ENCODE peak calls at places on chromosomes 7 and 10, in seven cellular contexts. Z is right atrium auricular region, X is cardiac muscle cell, Q is tibial nerve, F is fibroblast of lung, V is hepatocyte, U is HCT116. N is an unnamed sample.

GRCh38 chr10:112429147-112429546 is 17.6 kb downstream of the ZDHHC6 start:
- DNase-seq in Q (no peak), V (no peak), Z (no peak), F (no peak), X (no peak), U (no peak), N (no peak)

GRCh38 chr7:79612027-79612426 is 158.6 kb upstream of the MAGI2 start:
- DNase-seq in X (no peak), V (no peak), Q (no peak), U (no peak), Z (no peak), F (no peak), N (no peak)

GRCh38 chr7:118777308-118777707 is 552.8 kb downstream of the ANKRD7 start:
- DNase-seq in Z (no peak), V (no peak), F (no peak), Q (no peak), X (no peak), U (no peak), N (no peak)

GRCh38 chr10:7861509-7862120 is 43.3 kb downstream of the TAF3 start:
- DNase-seq in U (no peak), Q (no peak), F (peak), V (no peak), Z (no peak), X (no peak), N (no peak)

GRCh38 chr10:30502266-30503058 is 68.5 kb downstream of the MAP3K8 start:
- DNase-seq in U (no peak), Z (no peak), X (no peak), V (no peak), Q (no peak), F (peak), N (no peak)

GRCh38 chr7:727104-727805 is at the start of gene PRKAR1B:
- DNase-seq in F (no peak), Q (no peak), V (peak), X (no peak), U (no peak), Z (no peak), N (no peak)

GRCh38 chr7:69659964-69660363 is 61.7 kb downstream of the AUTS2 start:
- DNase-seq in F (no peak), U (no peak), V (no peak), X (no peak), Q (no peak), Z (no peak), N (no peak)

GRCh38 chr7:112162161-112163020 is 43.8 kb downstream of the DOCK4 start:
- DNase-seq in Z (peak), X (peak), U (no peak), V (peak), Q (no peak), F (peak), N (peak)

GRCh38 chr10:71974489-71975011 is 10.4 kb downstream of the CHST3 start:
- DNase-seq in X (no peak), Q (no peak), U (peak), Z (no peak), F (peak), V (no peak), N (peak)

GRCh38 chr7:140653319-140654108 is 12.9 kb upstream of the DENND2A start:
- DNase-seq in Q (no peak), Z (no peak), V (peak), X (peak), U (peak), F (peak), N (peak)

DNA sequence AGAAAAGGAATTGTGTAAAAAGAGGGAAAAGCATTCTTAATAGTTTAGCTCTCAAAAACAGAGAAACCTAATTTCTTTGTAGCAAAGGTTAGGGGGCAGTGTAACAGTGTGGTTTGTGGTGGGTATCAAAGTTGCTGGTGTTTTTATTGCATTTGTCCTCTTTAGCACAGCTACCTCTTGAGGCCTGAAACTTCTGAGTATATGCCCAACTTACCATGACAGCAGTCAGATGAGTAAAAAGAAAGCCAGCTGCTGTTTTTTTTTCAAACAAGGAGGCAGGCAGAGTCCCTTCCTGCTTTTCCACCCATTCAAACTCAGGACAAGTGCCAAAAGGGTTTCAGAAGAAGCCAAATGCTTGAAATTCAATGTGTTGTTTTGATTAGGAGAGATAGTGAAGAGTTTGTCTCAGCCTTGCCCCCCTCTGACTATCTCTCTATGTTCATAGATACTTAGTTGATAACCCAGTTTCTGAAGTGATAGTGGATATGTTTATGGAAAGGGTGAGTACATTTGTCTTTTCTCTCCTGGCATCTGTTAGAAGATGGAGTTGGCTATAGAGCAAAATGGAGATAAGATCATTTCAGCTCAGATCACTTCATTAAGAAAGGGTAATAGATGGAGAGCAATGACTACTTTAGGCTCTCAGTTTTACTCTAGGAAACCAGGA is 23.1 kb downstream of the GBF1 start:
- DNase-seq in F (peak), V (no peak), X (no peak), Z (no peak), Q (no peak), U (no peak), N (no peak)
- TF ChIP-seq CTCF in F (peak), V (no peak), X (no peak), Z (no peak), Q (no peak), U (no peak), N (no peak)

GRCh38 chr10:32948451-32948850 is 9.6 kb downstream of the ITGB1 start:
- DNase-seq in Q (no peak), U (peak), Z (no peak), X (no peak), V (no peak), F (no peak), N (no peak)
- H3K27ac ChIP-seq in Q (no peak), U (peak), Z (no peak), X (peak), V (no peak), F (no peak), N (no peak)

GRCh38 chr10:44821290-44821689 is 89.8 kb upstream of the TMEM72 start:
- DNase-seq in V (no peak), X (no peak), F (no peak), U (no peak), Z (no peak), Q (no peak), N (no peak)
- TF ChIP-seq CTCF in V (no peak), X (no peak), F (no peak), U (no peak), Z (no peak), Q (no peak), N (no peak)

GRCh38 chr10:79420974-79421688 is 24.3 kb downstream of the ZCCHC24 start:
- DNase-seq in F (no peak), Q (no peak), V (no peak), X (no peak), U (no peak), Z (no peak), N (no peak)

GRCh38 chr10:79425074-79425532 is 20.3 kb downstream of the ZCCHC24 start:
- DNase-seq in U (no peak), F (no peak), V (no peak), Q (no peak), Z (no peak), X (no peak), N (no peak)

GRCh38 chr10:79418886-79419595 is 26.4 kb downstream of the ZCCHC24 start:
- DNase-seq in F (no peak), V (no peak), X (no peak), Z (no peak), U (no peak), Q (no peak), N (peak)

GRCh38 chr10:79424221-79425073 is 21.0 kb downstream of the ZCCHC24 start:
- DNase-seq in F (peak), V (peak), Z (no peak), X (peak), U (no peak), Q (no peak), N (peak)

DNA sequence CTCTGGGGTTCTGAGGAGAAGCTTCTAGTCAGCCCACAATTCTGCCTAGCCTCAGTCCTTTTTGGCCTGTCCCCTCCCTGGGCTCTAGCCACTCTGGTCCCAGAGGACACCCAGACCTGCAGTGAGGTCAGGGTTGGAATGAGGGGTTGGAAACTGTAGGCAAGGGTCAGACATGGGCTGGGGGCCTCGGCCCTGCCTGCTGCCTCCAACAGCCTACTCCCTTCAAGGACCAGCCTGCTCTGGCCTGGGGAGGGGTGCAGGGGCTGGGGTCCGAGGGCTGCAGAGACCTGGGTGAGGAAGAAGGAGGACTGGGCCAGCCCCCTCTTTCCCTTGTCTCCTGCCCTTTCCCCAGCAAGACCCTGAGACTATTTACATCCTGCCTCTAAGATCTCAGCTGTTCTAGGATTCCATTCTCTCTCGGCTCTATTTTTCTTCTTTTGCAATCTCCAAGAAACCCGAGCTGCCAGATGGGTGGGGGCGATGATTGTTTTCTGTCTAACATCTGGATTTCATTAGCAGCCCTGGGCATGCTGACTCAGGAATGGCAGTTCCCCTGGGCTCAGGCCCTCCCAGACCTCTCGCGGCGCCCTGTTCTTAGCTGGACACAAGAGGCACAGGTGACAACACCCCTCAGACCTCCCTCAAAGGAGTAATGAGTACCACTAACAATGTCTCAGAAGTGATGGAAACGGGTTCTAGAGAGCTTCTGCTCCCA is 23.1 kb downstream of the ZCCHC24 start:
- DNase-seq in F (peak), V (peak), Q (peak), U (no peak), X (no peak), Z (no peak), N (peak)
- H3K27ac ChIP-seq in F (peak), V (peak), Q (peak), U (no peak), X (peak), Z (peak), N (peak)

N was measured in psoas muscle.